ENCODE peak calls at places on chromosomes 1 and 21, in five cellular contexts. U, I, Y, A and W are unnamed samples. For H3K4me1, the result is how much of the 10 kb centered on the place peaks cover.

GRCh38 chr1:57860931-57861600 is 437.2 kb upstream of the DAB1 start:
- DNase-seq in U (no peak), I (no peak), Y (no peak), A (no peak), W (peak)

GRCh38 chr1:65949230-65949626 is 156.5 kb downstream of the PDE4B start:
- DNase-seq in U (no peak), I (no peak), Y (no peak), A (no peak), W (no peak)

GRCh38 chr1:152968248-152968647 is 2.2 kb upstream of the SPRR4 start:
- DNase-seq in U (no peak), I (no peak), Y (no peak), A (no peak), W (no peak)

GRCh38 chr21:17438642-17439041 is 74.2 kb upstream of the CXADR start:
- DNase-seq in U (no peak), I (no peak), Y (no peak), A (no peak), W (no peak)

GRCh38 chr1:192443616-192444015 is 126.8 kb downstream of the RGS21 start:
- DNase-seq in U (no peak), I (no peak), Y (no peak), A (no peak), W (peak)

GRCh38 chr1:47786301-47786700 is 210.9 kb downstream of the TRABD2B start:
- DNase-seq in U (no peak), I (no peak), Y (no peak), A (no peak), W (no peak)

GRCh38 chr1:37875833-37876232 is 16.4 kb upstream of the MTF1 start:
- DNase-seq in U (no peak), I (no peak), Y (no peak), A (no peak), W (peak)

GRCh38 chr1:37035014-37035686 is 835 bp upstream of the GRIK3 start:
- DNase-seq in U (no peak), I (no peak), Y (no peak), A (no peak), W (no peak)

GRCh38 chr1:150613061-150613920 is 16.1 kb downstream of the ENSA start:
- DNase-seq in U (no peak), I (no peak), Y (no peak), A (peak), W (peak)

GRCh38 chr1:173476664-173477285 is 360 bp upstream of the PRDX6 start:
- DNase-seq in U (peak), I (peak), Y (peak), A (peak), W (peak)

GRCh38 chr1:77658271-77658670 is 24.2 kb downstream of the ZZZ3 start:
- DNase-seq in U (no peak), I (no peak), Y (no peak), A (no peak), W (no peak)

GRCh38 chr1:245810789-245811337 is 656.1 kb downstream of the KIF26B start:
- DNase-seq in U (no peak), I (no peak), Y (no peak), A (no peak), W (no peak)

GRCh38 chr1:160410412-160411005 is 10.1 kb downstream of the VANGL2 start:
- DNase-seq in U (no peak), I (no peak), Y (no peak), A (no peak), W (no peak)

GRCh38 chr1:154348429-154349076 is 23.2 kb downstream of the ATP8B2 start:
- DNase-seq in U (no peak), I (no peak), Y (no peak), A (peak), W (no peak)

GRCh38 chr1:211830055-211830329 is 571 bp downstream of the LPGAT1 start:
- DNase-seq in U (no peak), I (no peak), Y (no peak), A (no peak), W (no peak)

GRCh38 chr1:67336783-67337182 is 29.1 kb downstream of the IL12RB2 start:
- DNase-seq in U (no peak), I (no peak), Y (no peak), A (peak), W (no peak)

GRCh38 chr1:172801923-172802322 is 143.0 kb downstream of the FASLG start:
- DNase-seq in U (no peak), I (no peak), Y (no peak), A (no peak), W (no peak)

GRCh38 chr1:5992814-5993552 is 758 bp upstream of the NPHP4 start:
- DNase-seq in U (no peak), I (no peak), Y (peak), A (peak), W (no peak)

GRCh38 chr21:38478782-38479181 is 19.5 kb downstream of the ERG start:
- DNase-seq in U (no peak), I (no peak), Y (no peak), A (no peak), W (peak)

GRCh38 chr1:165050246-165050645 is 306.3 kb downstream of the LMX1A start:
- DNase-seq in U (no peak), I (no peak), Y (no peak), A (no peak), W (no peak)

GRCh38 chr1:197200468-197200899 is 54.0 kb upstream of the ASPM start:
- DNase-seq in U (no peak), I (no peak), Y (no peak), A (peak), W (peak)

GRCh38 chr1:27469334-27469733 is 20.6 kb downstream of the WASF2 start:
- DNase-seq in U (no peak), I (no peak), Y (no peak), A (no peak), W (no peak)

GRCh38 chr21:25171438-25171837 is 435.8 kb downstream of the MRPL39 start:
- DNase-seq in U (no peak), I (no peak), Y (no peak), A (no peak), W (no peak)

GRCh38 chr1:39720094-39720999 is 18.3 kb upstream of the PPIE start:
- DNase-seq in U (no peak), I (no peak), Y (no peak), A (peak), W (peak)

GRCh38 chr1:59903136-59903754 is 23.3 kb downstream of the CYP2J2 start:
- DNase-seq in U (no peak), I (no peak), Y (no peak), A (peak), W (no peak)

GRCh38 chr1:200075938-200076546 is 48.5 kb downstream of the NR5A2 start:
- DNase-seq in U (no peak), I (no peak), Y (no peak), A (no peak), W (peak)

GRCh38 chr1:159828916-159829634 is 2.4 kb downstream of the SLAMF8 start:
- DNase-seq in U (no peak), I (no peak), Y (no peak), A (peak), W (no peak)

GRCh38 chr1:200979574-200980451 is 43.7 kb downstream of the KIF21B start:
- DNase-seq in U (no peak), I (peak), Y (no peak), A (peak), W (no peak)

GRCh38 chr1:153937331-153937730 is 9.2 kb downstream of the DENND4B start:
- DNase-seq in U (no peak), I (no peak), Y (no peak), A (no peak), W (no peak)

GRCh38 chr1:87880098-87880746 is 551.5 kb downstream of the LMO4 start:
- DNase-seq in U (no peak), I (no peak), Y (no peak), A (no peak), W (no peak)

GRCh38 chr1:220908757-220909156 is 29.5 kb downstream of the HLX start:
- DNase-seq in U (no peak), I (no peak), Y (no peak), A (peak), W (no peak)

GRCh38 chr1:240572328-240572727 is 39.6 kb downstream of the GREM2 start:
- DNase-seq in U (no peak), I (no peak), Y (no peak), A (no peak), W (no peak)

GRCh38 chr1:26784023-26784871 is 3.5 kb upstream of the PIGV start:
- DNase-seq in U (no peak), I (no peak), Y (peak), A (peak), W (no peak)

GRCh38 chr1:225878282-225878681 is 3.9 kb downstream of the TMEM63A start:
- DNase-seq in U (no peak), I (no peak), Y (no peak), A (no peak), W (no peak)

GRCh38 chr1:177209357-177209756 is 38.6 kb downstream of the BRINP2 start:
- DNase-seq in U (peak), I (no peak), Y (peak), A (no peak), W (peak)

DNA sequence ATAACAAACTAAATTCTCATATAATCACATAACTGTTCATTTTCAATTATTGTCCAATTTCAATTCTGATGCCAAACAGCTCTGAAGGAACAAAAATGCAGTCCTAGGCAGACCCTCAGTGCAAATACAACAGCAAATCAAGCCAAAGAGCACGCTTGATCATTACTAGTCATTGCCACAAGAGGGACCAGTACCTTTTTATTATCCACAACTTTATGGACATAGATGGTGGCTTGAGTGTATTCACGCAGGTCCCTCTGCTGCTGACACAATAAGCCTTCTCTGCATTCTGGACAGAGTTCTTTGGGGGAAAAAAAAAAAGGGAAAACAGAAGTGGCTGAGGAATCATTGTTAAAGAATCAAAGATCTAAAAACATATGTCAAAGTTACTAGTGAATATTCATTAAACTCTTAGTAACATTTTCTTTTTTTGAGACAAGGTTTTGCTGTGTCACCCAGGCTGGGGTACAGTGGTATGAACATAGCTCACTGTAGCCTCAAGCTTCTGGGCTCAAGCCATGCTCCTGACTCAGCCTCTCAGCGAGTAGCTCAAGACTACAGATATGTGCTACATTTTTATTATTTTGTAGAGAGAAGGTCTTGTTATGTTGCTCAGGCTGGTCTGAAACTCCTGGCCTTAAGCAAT is 34.3 kb upstream of the RAP1GAP start:
- DNase-seq in U (no peak), I (no peak), Y (no peak), A (peak), W (peak)
- TF ChIP-seq CTCF in U (no peak), I (no peak), Y (no peak), A (peak), W (peak)

GRCh38 chr1:234865171-234866006 is 255.4 kb upstream of the IRF2BP2 start:
- DNase-seq in U (no peak), I (no peak), Y (no peak), A (no peak), W (no peak)
- H3K4me1 ChIP-seq in U (under half), I (under half), Y (under half), A (half or more), W (under half)

GRCh38 chr1:35640380-35641232 is 720 bp downstream of the PSMB2 start:
- DNase-seq in U (no peak), I (no peak), Y (no peak), A (peak), W (no peak)
- H3K27ac ChIP-seq in U (peak), I (peak), Y (peak), A (peak), W (peak)

DNA sequence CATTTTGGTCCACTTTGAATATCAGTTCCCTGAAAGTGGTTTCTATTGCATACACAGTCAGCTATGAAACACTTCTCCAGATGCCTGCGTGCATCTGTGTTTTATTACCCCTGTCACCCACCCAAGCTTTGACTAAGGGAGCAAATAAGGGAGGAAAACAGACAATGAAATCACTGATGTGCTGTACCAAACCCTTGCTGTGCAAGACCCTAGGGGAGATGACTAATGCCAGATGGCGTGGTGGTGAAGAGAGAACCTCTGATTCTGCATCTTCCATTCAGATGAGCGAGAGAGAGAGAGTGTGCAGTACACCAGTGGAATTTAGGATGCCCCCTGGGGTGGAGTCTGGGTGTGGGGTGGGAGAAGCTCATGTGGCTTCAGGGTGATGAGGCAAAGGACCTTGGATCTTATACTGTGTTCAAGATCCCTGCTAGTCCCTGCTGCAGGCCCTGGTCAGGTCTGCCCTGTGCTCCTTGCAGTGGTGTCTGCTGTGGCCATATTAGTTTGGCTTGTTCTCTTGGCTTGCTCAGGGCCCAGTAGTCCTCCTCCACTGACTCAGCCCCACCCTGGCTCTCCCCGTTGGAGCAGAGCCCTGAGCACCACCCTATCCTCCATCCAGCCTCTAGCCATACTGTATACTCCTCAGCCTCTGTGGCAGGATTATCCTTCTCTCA is 18.5 kb downstream of the CLCA1 start:
- DNase-seq in U (no peak), I (no peak), Y (no peak), A (no peak), W (peak)
- TF ChIP-seq CTCF in U (no peak), I (no peak), Y (no peak), A (no peak), W (no peak)

GRCh38 chr1:63780541-63780940 is 6.7 kb downstream of the ROR1 start:
- DNase-seq in U (no peak), I (no peak), Y (no peak), A (no peak), W (no peak)

GRCh38 chr1:63787875-63788274 is 14.1 kb downstream of the ROR1 start:
- DNase-seq in U (no peak), I (no peak), Y (no peak), A (no peak), W (no peak)

GRCh38 chr1:63784083-63784482 is 10.3 kb downstream of the ROR1 start:
- DNase-seq in U (no peak), I (no peak), Y (no peak), A (no peak), W (no peak)

GRCh38 chr1:63782982-63783381 is 9.2 kb downstream of the ROR1 start:
- DNase-seq in U (no peak), I (no peak), Y (no peak), A (no peak), W (no peak)

GRCh38 chr1:63784489-63785390 is 10.9 kb downstream of the ROR1 start:
- DNase-seq in U (no peak), I (no peak), Y (no peak), A (no peak), W (no peak)
- H3K4me1 ChIP-seq in U (under half), I (under half), Y (under half), A (under half), W (under half)